ENCODE peak calls at places on chromosome 1, in six cellular contexts. F is GM23338; L is NCI-H748 treated with DMSO at 0.1 percent for 48 hours; T is activated CD8-positive, alpha-beta T cell treated with anti-CD3 and anti-CD28 coated beads for 36 hours; B is activated CD4-positive, alpha-beta memory T cell treated with anti-CD3 and anti-CD28 coated beads, Interleukin-2, amount 10 ng/mL, durations not matched to agents 7 days and 5 days; O is endothelial cell. A is an unnamed sample.
A peak's percentile ranks its signal among the peaks of the same experiment; 100 is the strongest.

GRCh38 chr1:248837045-248837793 is 805 bp upstream of the ZNF672 start:
- DNase-seq in F (no peak), L (no peak), T (no peak), B (no peak), O (no peak), A (no peak)

GRCh38 chr1:170700842-170701305 is 36.9 kb downstream of the PRRX1 start:
- DNase-seq in F (no peak), L (no peak), T (no peak), B (no peak), O (no peak), A (no peak)

GRCh38 chr1:81974883-81975555 is 174.3 kb downstream of the ADGRL2 start:
- DNase-seq in F (peak; percentile 34), L (peak; percentile 17), T (no peak), B (no peak), O (no peak), A (no peak)

GRCh38 chr1:244863491-244864252 is 671 bp downstream of the HNRNPU start:
- DNase-seq in F (no peak), L (peak; percentile 21), T (peak; percentile 39), B (no peak), O (no peak), A (no peak)

GRCh38 chr1:78171736-78172590 is 126.2 kb downstream of the GIPC2 start:
- DNase-seq in F (no peak), L (no peak), T (no peak), B (no peak), O (no peak), A (no peak)

GRCh38 chr1:85398391-85399064 is 66.4 kb downstream of the DDAH1 start:
- DNase-seq in F (no peak), L (no peak), T (no peak), B (no peak), O (no peak), A (peak; percentile 54)

GRCh38 chr1:112995890-112996289 is 39.9 kb upstream of the SLC16A1 start:
- DNase-seq in F (no peak), L (no peak), T (no peak), B (no peak), O (no peak), A (no peak)

GRCh38 chr1:89451011-89451410 is 73.6 kb upstream of the LRRC8B start:
- DNase-seq in F (no peak), L (no peak), T (peak; percentile 53), B (no peak), O (no peak), A (no peak)

GRCh38 chr1:202659541-202659940 is 50.7 kb downstream of the SYT2 start:
- DNase-seq in F (no peak), L (no peak), T (no peak), B (no peak), O (no peak), A (no peak)

GRCh38 chr1:56995414-56996100 is 29.7 kb upstream of the C8B start:
- DNase-seq in F (no peak), L (no peak), T (no peak), B (no peak), O (no peak), A (no peak)